ENCODE peak calls at places on chromosomes 3 and 15, in five cellular contexts. S, W, M, Q and R are unnamed samples. For H3K4me1, the result is how much of the 10 kb centered on the place peaks cover.

GRCh38 chr3:112755845-112756671 is 90.6 kb downstream of the CD200R1L start:
- DNase-seq in W (no peak), Q (no peak), S (no peak), M (no peak), R (no peak)

GRCh38 chr15:90291679-90292356 is 26.3 kb downstream of the NGRN start:
- DNase-seq in S (peak), W (no peak), Q (no peak), M (peak), R (no peak)

GRCh38 chr3:168517514-168518071 is 421.9 kb upstream of the GOLIM4 start:
- DNase-seq in M (peak), W (no peak), S (peak), Q (no peak), R (no peak)

GRCh38 chr15:22811640-22812039 is 25.2 kb downstream of the NIPA1 start:
- DNase-seq in Q (peak), M (peak), W (peak), S (peak), R (no peak)

GRCh38 chr3:153070153-153070868 is 91.7 kb upstream of the RAP2B start:
- DNase-seq in M (no peak), W (no peak), Q (no peak), S (peak), R (no peak)

GRCh38 chr15:101070024-101070423 is 150.9 kb downstream of the LRRK1 start:
- DNase-seq in M (no peak), S (no peak), Q (no peak), W (no peak), R (no peak)

GRCh38 chr15:40939909-40940801 is 11.0 kb downstream of the DLL4 start:
- DNase-seq in W (no peak), Q (no peak), M (no peak), S (no peak), R (no peak)

GRCh38 chr3:162507397-162507796 is 1010.8 kb downstream of the OTOL1 start:
- DNase-seq in M (no peak), S (peak), Q (no peak), W (no peak), R (no peak)

GRCh38 chr3:108030915-108031425 is 59.9 kb downstream of the CD47 start:
- DNase-seq in M (no peak), S (no peak), Q (no peak), W (no peak), R (no peak)

GRCh38 chr3:117788499-117788898 is 1078.9 kb downstream of the TUSC7 start:
- DNase-seq in Q (peak), S (no peak), M (no peak), W (no peak), R (no peak)

GRCh38 chr3:187968883-187969580 is 184.9 kb upstream of the LPP start:
- DNase-seq in S (peak), Q (no peak), W (no peak), M (no peak), R (no peak)

GRCh38 chr15:48941913-48942312 is 21.8 kb downstream of the SHC4 start:
- DNase-seq in Q (no peak), W (no peak), S (no peak), M (no peak), R (no peak)

GRCh38 chr15:46091860-46092450 is 457.1 kb downstream of the SQOR start:
- DNase-seq in Q (peak), W (no peak), S (peak), M (no peak), R (no peak)

GRCh38 chr15:65981837-65982696 is 112.8 kb downstream of the RAB11A start:
- DNase-seq in S (no peak), M (peak), W (no peak), Q (peak), R (peak)

GRCh38 chr3:156218353-156218744 is 98.0 kb downstream of the KCNAB1 start:
- DNase-seq in Q (no peak), S (peak), M (no peak), W (no peak), R (no peak)

GRCh38 chr3:186162221-186162620 is 53.3 kb upstream of the ETV5 start:
- DNase-seq in S (no peak), W (no peak), M (no peak), Q (no peak), R (peak)

GRCh38 chr3:48088749-48089466 is 72.7 kb upstream of the MAP4 start:
- DNase-seq in M (peak), S (peak), Q (peak), W (peak), R (peak)

GRCh38 chr15:63494406-63494805 is 10.0 kb upstream of the USP3 start:
- DNase-seq in M (no peak), W (no peak), Q (no peak), S (no peak), R (no peak)
- H3K4me1 ChIP-seq in M (under half), W (under half), Q (under half), S (half or more), R (under half)

GRCh38 chr3:110973263-110973895 is 98.2 kb upstream of the NECTIN3 start:
- DNase-seq in M (no peak), W (no peak), S (no peak), Q (no peak), R (no peak)

GRCh38 chr3:110969229-110970211 is 102.1 kb upstream of the NECTIN3 start:
- DNase-seq in S (no peak), M (no peak), Q (peak), W (no peak), R (no peak)

GRCh38 chr3:110971010-110971585 is 100.5 kb upstream of the NECTIN3 start:
- DNase-seq in Q (peak), M (no peak), S (no peak), W (no peak), R (no peak)

GRCh38 chr3:110974902-110975301 is 96.7 kb upstream of the NECTIN3 start:
- DNase-seq in S (no peak), W (no peak), Q (no peak), M (no peak), R (no peak)
- H3K4me1 ChIP-seq in S (under half), W (under half), Q (under half), M (under half), R (under half)

GRCh38 chr15:42693496-42693895 is 43.4 kb downstream of the CDAN1 start:
- DNase-seq in W (no peak), Q (no peak), S (no peak), M (no peak), R (no peak)

GRCh38 chr15:42693942-42694341 is 43.0 kb downstream of the CDAN1 start:
- DNase-seq in Q (no peak), W (no peak), M (no peak), S (no peak), R (no peak)

GRCh38 chr15:42694398-42694797 is 42.5 kb downstream of the CDAN1 start:
- DNase-seq in Q (no peak), S (no peak), M (no peak), W (no peak), R (no peak)

GRCh38 chr15:42695527-42696071 is 41.3 kb downstream of the CDAN1 start:
- DNase-seq in M (no peak), S (no peak), W (no peak), Q (no peak), R (peak)

GRCh38 chr15:42696626-42697025 is 40.3 kb downstream of the CDAN1 start:
- DNase-seq in W (no peak), Q (no peak), M (no peak), S (no peak), R (no peak)
- H3K4me1 ChIP-seq in W (under half), Q (under half), M (under half), S (under half), R (under half)

GRCh38 chr15:67882487-67883227 is 42.8 kb upstream of the RNU6-1 start:
- DNase-seq in Q (no peak), M (no peak), S (no peak), W (peak), R (no peak)
- H3K4me1 ChIP-seq in Q (under half), M (under half), S (under half), W (under half), R (under half)

GRCh38 chr3:149965278-149965677 is 5.4 kb downstream of the PFN2 start:
- DNase-seq in M (no peak), S (no peak), W (no peak), Q (no peak), R (no peak)

GRCh38 chr3:149959443-149959842 is 11.3 kb downstream of the PFN2 start:
- DNase-seq in W (no peak), Q (no peak), S (peak), M (no peak), R (no peak)

GRCh38 chr3:149964296-149964695 is 6.4 kb downstream of the PFN2 start:
- DNase-seq in M (no peak), S (no peak), W (no peak), Q (no peak), R (no peak)

GRCh38 chr3:149967067-149967685 is 3.5 kb downstream of the PFN2 start:
- DNase-seq in M (no peak), W (no peak), S (peak), Q (peak), R (no peak)

GRCh38 chr3:149963485-149963884 is 7.2 kb downstream of the PFN2 start:
- DNase-seq in Q (no peak), S (no peak), W (no peak), M (no peak), R (no peak)
- H3K4me1 ChIP-seq in Q (under half), S (half or more), W (under half), M (under half), R (under half)

GRCh38 chr3:30475038-30475808 is 131.2 kb upstream of the TGFBR2 start:
- DNase-seq in Q (no peak), W (no peak), M (no peak), S (no peak), R (no peak)

GRCh38 chr3:30472090-30472489 is 134.3 kb upstream of the TGFBR2 start:
- DNase-seq in W (no peak), M (no peak), S (no peak), Q (no peak), R (no peak)

GRCh38 chr3:30471076-30471475 is 135.3 kb upstream of the TGFBR2 start:
- DNase-seq in Q (no peak), W (no peak), M (no peak), S (peak), R (no peak)

GRCh38 chr3:30475809-30476178 is 130.6 kb upstream of the TGFBR2 start:
- DNase-seq in W (no peak), Q (no peak), M (no peak), S (no peak), R (no peak)

DNA sequence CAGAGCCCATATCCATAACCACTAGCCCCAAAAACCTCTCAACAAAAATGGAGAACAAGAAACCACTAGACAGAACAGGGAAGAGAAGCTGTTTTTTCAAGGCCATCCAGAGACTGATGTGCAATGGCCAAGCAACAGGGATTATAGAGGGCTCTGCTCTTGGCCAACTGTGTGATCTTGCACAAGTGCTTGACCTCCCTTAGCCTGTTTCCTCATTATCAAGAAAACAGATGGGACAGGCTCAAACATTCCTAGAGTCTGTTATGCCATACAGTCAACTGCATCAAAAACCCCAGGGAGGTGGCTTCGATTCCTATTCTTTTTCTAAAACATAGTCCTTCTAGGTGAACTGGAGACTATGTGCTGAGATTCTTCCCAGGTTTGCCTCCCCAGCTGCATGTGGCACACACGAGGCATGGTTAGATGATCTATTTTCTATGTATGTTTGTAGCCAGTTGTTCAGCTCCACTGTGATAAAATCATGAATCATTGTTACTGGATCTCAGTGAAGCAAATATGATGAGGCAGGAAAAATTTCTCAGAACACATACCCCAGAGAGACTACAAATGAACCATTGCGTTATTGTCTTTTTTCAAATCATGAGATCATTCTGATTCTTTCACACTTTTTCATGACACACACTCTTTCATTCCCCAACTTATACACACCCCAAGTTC is 132.9 kb upstream of the TGFBR2 start:
- DNase-seq in W (no peak), S (peak), M (no peak), Q (no peak), R (no peak)
- H3K4me1 ChIP-seq in W (under half), S (under half), M (under half), Q (under half), R (under half)

DNA sequence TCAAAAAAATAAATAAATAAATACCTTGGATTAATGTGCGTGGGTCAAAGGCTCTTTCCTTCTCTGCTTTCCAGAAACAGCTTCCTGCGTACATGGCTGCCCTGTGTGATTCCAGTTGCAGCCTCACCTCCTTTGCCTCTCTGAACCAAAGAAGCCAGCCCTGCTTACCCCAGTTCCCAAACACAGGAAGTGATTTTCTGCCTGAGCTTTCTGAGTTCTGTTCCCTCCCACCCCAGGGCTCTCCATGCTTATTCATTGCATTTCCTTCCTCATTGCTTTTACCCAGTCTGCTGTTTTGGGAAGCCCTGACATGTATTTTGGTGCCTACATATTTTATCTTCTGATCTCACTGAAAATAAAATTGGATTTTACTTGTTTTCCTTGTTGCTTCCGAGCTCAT is 15.4 kb downstream of the ZSCAN2 start:
- DNase-seq in W (no peak), S (no peak), M (no peak), Q (no peak), R (no peak)
- H3K4me1 ChIP-seq in W (under half), S (under half), M (under half), Q (under half), R (under half)

GRCh38 chr3:38149701-38150100 is 11.2 kb downstream of the MYD88 start:
- DNase-seq in M (no peak), Q (no peak), S (no peak), W (no peak), R (no peak)
- H3K4me1 ChIP-seq in M (under half), Q (under half), S (under half), W (under half), R (under half)

DNA sequence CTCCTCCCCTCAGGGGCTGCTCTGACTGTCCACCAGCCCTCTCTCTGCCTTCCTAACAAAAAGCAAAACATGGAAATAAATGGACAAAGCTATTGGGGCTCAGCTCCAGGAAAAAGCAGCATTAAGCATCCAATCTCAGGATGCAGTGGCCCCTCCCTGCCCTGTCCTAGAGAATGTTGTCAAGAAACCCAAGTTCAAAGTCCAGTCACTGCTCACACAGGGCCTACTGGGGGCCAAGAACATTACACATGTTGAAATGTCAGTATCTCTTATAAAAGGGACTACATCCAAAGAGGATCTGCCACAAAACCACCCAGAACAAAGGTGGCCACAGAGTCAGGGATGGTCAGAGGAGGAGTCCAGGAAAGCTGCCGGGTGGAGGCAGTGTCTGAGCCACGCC is 7.6 kb upstream of the GRIP2 start:
- DNase-seq in Q (no peak), W (no peak), M (no peak), S (no peak), R (peak)
- H3K4me1 ChIP-seq in Q (under half), W (under half), M (under half), S (under half), R (under half)